ENCODE peak calls at places on chromosomes 12 and 14, in eight cellular contexts. R is AG08396; J is stimulated activated CD4-positive, alpha-beta T cell treated with anti-CD3 and anti-CD28 coated beads, Interleukin-12 subunit alpha, Interleukin-12 subunit beta, amount 100 ng/mL, for 24 hours; K is stimulated activated CD8-positive, alpha-beta memory T cell treated with anti-CD3 and anti-CD28 coated beads, Interleukin-7, amount 100 ng/mL, for 1 hour; L is NCI-H1417; D is T-cell; C is fibroblast of mammary gland; X is type B pancreatic cell. T is an unnamed sample.
A peak's percentile ranks its signal among the peaks of the same experiment; 100 is the strongest.

GRCh38 chr12:70719672-70720420 is 82.6 kb upstream of the PTPRB start:
- DNase-seq in R (peak; percentile 43), L (peak; percentile 31), X (no peak), K (no peak), C (peak; percentile 31), J (no peak), D (peak; percentile 6), T (peak; percentile 83)

GRCh38 chr14:101167428-101167827 is 263.9 kb upstream of the RTL1 start:
- DNase-seq in D (no peak), C (no peak), K (no peak), R (no peak), L (peak; percentile 11), J (no peak), X (no peak), T (no peak)

GRCh38 chr12:55626154-55626553 is 10.5 kb upstream of the OR10P1 start:
- DNase-seq in R (no peak), L (no peak), C (no peak), K (no peak), J (no peak), X (no peak), D (no peak), T (no peak)

GRCh38 chr14:93231129-93231979 is 24.3 kb downstream of the UBR7 start:
- DNase-seq in J (no peak), X (no peak), K (no peak), L (no peak), C (peak; percentile 66), R (peak; percentile 70), D (no peak), T (no peak)

GRCh38 chr12:45966486-45966885 is 23.9 kb downstream of the SCAF11 start:
- DNase-seq in R (peak; percentile 65), C (peak; percentile 56), D (no peak), L (no peak), J (no peak), X (no peak), K (no peak), T (no peak)

GRCh38 chr12:112105891-112106290 is 2.7 kb downstream of the NAA25 start:
- DNase-seq in L (no peak), K (no peak), X (no peak), C (no peak), D (no peak), R (no peak), J (no peak), T (no peak)

GRCh38 chr14:32633214-32633864 is 304.2 kb downstream of the AKAP6 start:
- DNase-seq in L (no peak), X (no peak), K (no peak), C (peak; percentile 65), R (no peak), J (no peak), D (no peak), T (no peak)

GRCh38 chr14:58395565-58395814 is 240 bp upstream of the TOMM20L start:
- DNase-seq in D (no peak), C (no peak), K (no peak), J (no peak), X (no peak), L (no peak), R (no peak), T (no peak)

GRCh38 chr12:126247936-126248335 is 1182.7 kb downstream of the AACS start:
- DNase-seq in K (no peak), X (no peak), D (no peak), R (no peak), C (no peak), L (no peak), J (no peak), T (no peak)

GRCh38 chr12:115763376-115763775 is 514.1 kb downstream of the MED13L start:
- DNase-seq in R (no peak), C (peak; percentile 44), D (no peak), K (no peak), L (no peak), X (no peak), J (no peak), T (no peak)

GRCh38 chr14:55160989-55161388 is 30.4 kb downstream of the DLGAP5 start:
- DNase-seq in D (no peak), J (no peak), R (no peak), X (no peak), L (peak; percentile 28), K (no peak), C (peak; percentile 49), T (no peak)

GRCh38 chr14:63986789-63987533 is 134.2 kb downstream of the SYNE2 start:
- DNase-seq in L (peak; percentile 10), J (no peak), K (no peak), C (peak; percentile 91), X (no peak), D (no peak), R (peak; percentile 33), T (no peak)

GRCh38 chr14:54647378-54647777 is 80.5 kb downstream of the SAMD4A start:
- DNase-seq in J (no peak), L (no peak), K (no peak), D (no peak), R (no peak), C (no peak), X (no peak), T (no peak)

GRCh38 chr12:1499351-1499750 is 95.0 kb downstream of the FBXL14 start:
- DNase-seq in C (peak; percentile 43), R (no peak), K (no peak), J (no peak), X (no peak), L (no peak), D (no peak), T (no peak)

GRCh38 chr12:52235822-52236291 is 2.8 kb downstream of the KRT7 start:
- DNase-seq in D (no peak), X (no peak), L (no peak), J (no peak), R (no peak), C (no peak), K (no peak), T (no peak)

GRCh38 chr14:99774526-99775307 is 18.5 kb upstream of the EML1 start:
- DNase-seq in C (no peak), R (no peak), L (no peak), X (peak; percentile 52), D (no peak), K (no peak), J (no peak), T (no peak)

GRCh38 chr12:26032719-26033241 is 74.3 kb downstream of the RASSF8 start:
- DNase-seq in J (no peak), L (no peak), C (peak; percentile 56), D (no peak), X (no peak), K (no peak), R (no peak), T (no peak)

GRCh38 chr12:22971771-22972191 is 346.8 kb downstream of the ETNK1 start:
- DNase-seq in D (no peak), C (peak; percentile 72), J (no peak), R (no peak), X (no peak), L (no peak), K (no peak), T (no peak)

GRCh38 chr12:120117961-120118709 is 1.6 kb upstream of the RAB35 start:
- DNase-seq in C (peak; percentile 52), X (no peak), L (no peak), D (no peak), R (peak; percentile 57), K (no peak), J (no peak), T (no peak)

T was measured in posterior vena cava.